ENCODE peak calls at places on chromosomes 7 and 10, in six cellular contexts. E is IMR-90, G is stomach, A is GM12891, X is K562, H is spleen. T is an unnamed sample.

GRCh38 chr10:90394306-90394705 is 463.5 kb downstream of the HTR7 start:
- DNase-seq in A (no peak), E (no peak), H (no peak), X (no peak), G (no peak), T (no peak)

GRCh38 chr10:126933116-126933515 is 27.9 kb downstream of the DOCK1 start:
- DNase-seq in E (no peak), X (no peak), A (no peak), H (no peak), G (no peak), T (no peak)

GRCh38 chr10:86653379-86653778 is 968 bp upstream of the OPN4 start:
- DNase-seq in H (no peak), A (no peak), X (no peak), G (no peak), E (no peak), T (no peak)

GRCh38 chr10:78778446-78779338 is 290.1 kb upstream of the ZMIZ1 start:
- DNase-seq in E (no peak), H (peak), X (no peak), A (no peak), G (no peak), T (no peak)

GRCh38 chr7:115146148-115146547 is 224.3 kb downstream of the MDFIC start:
- DNase-seq in E (no peak), A (no peak), X (no peak), H (no peak), G (no peak), T (no peak)

GRCh38 chr7:142847353-142847752 is 7.5 kb upstream of the EPHB6 start:
- DNase-seq in E (no peak), G (no peak), A (no peak), X (no peak), H (no peak), T (no peak)

GRCh38 chr10:71631007-71631859 is 88.3 kb downstream of the C10orf105 start:
- DNase-seq in A (no peak), E (no peak), G (no peak), X (peak), H (no peak), T (no peak)

GRCh38 chr10:93098816-93099215 is 25.1 kb downstream of the CYP26A1 start:
- DNase-seq in X (no peak), G (no peak), H (no peak), E (no peak), A (no peak), T (no peak)

GRCh38 chr10:115762029-115762428 is 511.0 kb downstream of the GFRA1 start:
- DNase-seq in G (no peak), E (peak), X (no peak), H (no peak), A (no peak), T (no peak)

GRCh38 chr10:97003804-97004201 is 171.7 kb downstream of the LCOR start:
- DNase-seq in A (no peak), G (no peak), H (no peak), X (no peak), E (no peak), T (no peak)

GRCh38 chr10:93468532-93469213 is 13.5 kb downstream of the MYOF start:
- DNase-seq in E (peak), X (no peak), A (no peak), G (no peak), H (no peak), T (peak)

GRCh38 chr7:138295049-138295637 is 164.9 kb upstream of the TRIM24 start:
- DNase-seq in G (no peak), H (no peak), A (no peak), E (no peak), X (no peak), T (no peak)

GRCh38 chr10:71933651-71934050 is 30.5 kb upstream of the CHST3 start:
- DNase-seq in E (no peak), G (no peak), A (no peak), X (no peak), H (no peak), T (no peak)

GRCh38 chr10:44327461-44327860 is 57.4 kb downstream of the CXCL12 start:
- DNase-seq in G (no peak), A (no peak), H (no peak), X (no peak), E (no peak), T (no peak)

GRCh38 chr7:130988443-130988842 is 254.4 kb upstream of the KLF14 start:
- DNase-seq in A (no peak), X (no peak), H (no peak), E (peak), G (no peak), T (no peak)

GRCh38 chr7:74104702-74105101 is 21.1 kb downstream of the LIMK1 start:
- DNase-seq in X (no peak), H (no peak), E (peak), G (no peak), A (no peak), T (no peak)

GRCh38 chr10:126058104-126058503 is 161.7 kb downstream of the FANK1 start:
- DNase-seq in H (no peak), G (no peak), X (no peak), E (no peak), A (no peak), T (no peak)

GRCh38 chr10:45557275-45557905 is 115.2 kb downstream of the ZFAND4 start:
- DNase-seq in X (peak), G (no peak), E (no peak), H (no peak), A (no peak), T (no peak)

GRCh38 chr7:142248166-142249160 is 9.4 kb downstream of the PRSS58 start:
- DNase-seq in E (no peak), H (no peak), G (no peak), X (no peak), A (no peak), T (no peak)

GRCh38 chr7:49643321-49643720 is 130.1 kb upstream of the VWC2 start:
- DNase-seq in X (no peak), G (no peak), E (no peak), H (no peak), A (no peak), T (no peak)

GRCh38 chr7:4882169-4882741 is 1.3 kb downstream of the RADIL start:
- DNase-seq in E (peak), X (peak), G (peak), A (no peak), H (no peak), T (no peak)

GRCh38 chr7:19939746-19940145 is 166.3 kb upstream of the TMEM196 start:
- DNase-seq in E (peak), A (no peak), H (no peak), X (no peak), G (no peak), T (peak)

GRCh38 chr10:71694567-71694968 is 25.0 kb downstream of the C10orf105 start:
- DNase-seq in X (no peak), G (peak), A (peak), E (no peak), H (peak), T (no peak)

GRCh38 chr10:95651346-95652115 is 5.0 kb downstream of the ALDH18A1 start:
- DNase-seq in X (no peak), H (no peak), G (no peak), E (peak), A (no peak), T (no peak)

GRCh38 chr7:41391818-41392217 is 311.1 kb downstream of the INHBA start:
- DNase-seq in A (no peak), G (no peak), E (no peak), X (no peak), H (no peak), T (no peak)

GRCh38 chr7:69674701-69675182 is 76.5 kb downstream of the AUTS2 start:
- DNase-seq in E (no peak), X (no peak), G (no peak), H (no peak), A (no peak), T (no peak)

GRCh38 chr10:123995461-123996131 is 97.8 kb downstream of the CHST15 start:
- DNase-seq in X (no peak), H (peak), A (no peak), E (peak), G (peak), T (peak)

GRCh38 chr10:70587045-70587658 is 15.4 kb downstream of the PRF1 start:
- DNase-seq in A (no peak), X (no peak), G (no peak), E (no peak), H (no peak), T (no peak)

GRCh38 chr10:133214468-133215410 is 15.3 kb upstream of the UTF1 start:
- DNase-seq in X (no peak), G (no peak), H (no peak), E (no peak), A (no peak), T (no peak)
- TF ChIP-seq POLR2A in X (no peak), G (no peak), H (no peak), E (no peak), A (no peak), T (no peak)

DNA sequence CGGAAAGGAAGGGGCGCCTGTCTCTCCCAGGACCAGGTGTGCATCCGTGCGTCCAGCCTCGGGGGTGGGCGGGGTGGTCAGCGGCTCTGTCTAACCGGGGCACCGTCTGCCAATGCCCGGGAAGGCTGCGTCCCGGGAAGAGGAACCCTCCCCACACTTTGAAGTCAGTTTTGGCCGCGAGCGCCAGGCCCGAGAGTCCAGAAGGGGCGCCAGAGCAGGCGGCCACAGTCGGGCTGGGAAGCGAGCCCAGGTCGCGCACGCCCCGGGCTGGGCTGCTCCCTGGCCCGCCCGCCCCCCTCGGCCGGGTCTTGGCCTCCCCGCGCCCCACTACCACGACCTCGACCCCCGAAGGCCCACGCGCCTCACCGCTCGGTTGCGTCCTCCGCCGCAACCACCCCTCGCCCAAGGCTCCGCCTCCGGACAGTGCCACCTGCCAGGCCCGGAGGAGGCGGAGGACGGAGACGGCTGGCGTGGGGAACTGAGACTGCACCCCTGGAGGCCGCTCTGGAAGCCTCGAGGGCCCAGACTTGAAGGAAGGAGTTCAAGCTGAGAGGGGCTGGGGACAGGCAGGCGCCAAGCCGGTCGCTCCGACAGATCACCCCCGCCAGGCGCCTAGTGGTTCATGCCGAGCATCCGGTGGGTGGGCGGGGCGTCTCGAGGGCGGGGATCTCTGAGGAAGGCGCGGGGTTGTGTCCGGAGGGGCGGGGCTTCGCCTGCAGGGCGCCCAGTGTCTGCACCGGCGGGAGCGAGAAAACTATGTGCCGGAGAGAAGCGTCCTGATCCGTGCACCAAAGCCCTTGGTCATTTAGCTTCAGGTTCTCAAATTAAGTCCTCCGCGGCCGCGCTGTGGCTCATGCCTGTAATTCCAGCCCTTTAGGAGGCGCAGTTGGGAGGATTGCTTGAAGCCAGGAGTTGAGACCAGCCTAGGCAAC is at the start of gene BRAT1:
- DNase-seq in H (peak), A (peak), G (peak), X (peak), E (peak), T (peak)
- TF ChIP-seq POLR2A in H (peak), A (peak), G (no peak), X (peak), E (peak), T (peak)

GRCh38 chr7:100640438-100641410 is 628 bp downstream of the TFR2 start:
- DNase-seq in H (no peak), E (no peak), G (no peak), X (peak), A (no peak), T (no peak)
- TF ChIP-seq POLR2A in H (no peak), E (no peak), G (no peak), X (peak), A (no peak), T (no peak)

DNA sequence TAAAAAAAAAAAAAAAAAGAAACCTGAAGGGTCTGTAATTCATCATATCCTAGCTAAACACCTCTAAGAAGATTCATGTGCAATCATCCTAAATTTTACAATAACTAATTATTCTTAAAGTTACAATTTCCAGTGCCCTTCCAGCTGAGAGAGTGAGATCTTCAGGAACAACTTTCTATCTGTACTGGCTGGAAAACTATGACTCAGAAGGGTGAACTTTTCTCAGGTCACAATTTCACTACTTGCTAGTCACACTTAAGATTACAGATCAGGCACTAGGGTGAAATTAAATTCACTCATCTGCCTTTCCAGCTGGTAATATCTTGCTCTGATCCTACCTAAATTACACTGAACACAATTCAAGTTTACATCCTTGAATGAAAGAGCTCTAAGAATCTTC is 158.8 kb downstream of the ANK3 start:
- DNase-seq in E (peak), A (no peak), H (no peak), X (no peak), G (no peak), T (no peak)
- TF ChIP-seq POLR2A in E (no peak), A (no peak), H (no peak), X (no peak), G (no peak), T (no peak)

T was measured in H54.